ENCODE peak calls at places on chromosomes 2 and 18, in nine cellular contexts. J is GM06990, A is cardiac fibroblast, Q is prostate gland, N is cardiac muscle cell, D is thyroid gland, W is ovary, P is endothelial cell of umbilical vein, B is PC-3. I is an unnamed sample.

GRCh38 chr18:23523429-23524212 is 20.3 kb downstream of the RMC1 start:
- DNase-seq in P (no peak), A (peak), Q (no peak), D (no peak), W (no peak), J (no peak), B (peak), N (no peak), I (no peak)

GRCh38 chr2:102848366-102848839 is 86.6 kb downstream of the TMEM182 start:
- DNase-seq in B (peak), Q (no peak), N (peak), P (peak), A (peak), J (no peak), D (peak), W (peak), I (no peak)

GRCh38 chr2:224952942-224953657 is 89.2 kb downstream of the DOCK10 start:
- DNase-seq in W (no peak), N (no peak), Q (no peak), P (no peak), D (no peak), A (no peak), B (no peak), J (no peak), I (no peak)

GRCh38 chr2:96409543-96410184 is 74.1 kb downstream of the NCAPH start:
- DNase-seq in J (no peak), P (no peak), Q (peak), D (peak), B (no peak), N (peak), A (peak), W (peak), I (no peak)

GRCh38 chr2:213246665-213247281 is 37.5 kb upstream of the SPAG16 start:
- DNase-seq in B (peak), Q (peak), D (peak), A (peak), J (no peak), P (peak), W (peak), N (peak), I (no peak)

GRCh38 chr2:65562890-65563289 is 130.5 kb upstream of the SPRED2 start:
- DNase-seq in W (no peak), N (no peak), B (no peak), J (no peak), A (no peak), Q (no peak), D (no peak), P (no peak), I (no peak)

GRCh38 chr2:191617589-191617988 is 60.3 kb upstream of the NABP1 start:
- DNase-seq in Q (no peak), A (no peak), B (peak), N (no peak), W (no peak), P (no peak), D (no peak), J (peak), I (no peak)

GRCh38 chr2:38741542-38741852 is 9.7 kb downstream of the SRSF7 start:
- DNase-seq in J (no peak), D (no peak), B (no peak), N (no peak), Q (no peak), W (no peak), A (no peak), P (no peak), I (no peak)

GRCh38 chr2:24722141-24722790 is 70.9 kb downstream of the PTRHD1 start:
- DNase-seq in A (peak), P (no peak), D (no peak), W (no peak), B (no peak), N (no peak), J (no peak), Q (no peak), I (no peak)

GRCh38 chr2:106885981-106886915 is at the start of gene ST6GAL2:
- DNase-seq in P (no peak), W (no peak), Q (no peak), D (peak), A (no peak), J (peak), N (peak), B (peak), I (no peak)

GRCh38 chr2:102915128-102915527 is 153.3 kb downstream of the TMEM182 start:
- DNase-seq in D (no peak), P (no peak), W (no peak), N (peak), J (no peak), A (peak), B (peak), Q (no peak), I (no peak)

GRCh38 chr2:134689303-134689702 is 29.5 kb downstream of the TMEM163 start:
- DNase-seq in W (no peak), P (no peak), B (no peak), N (no peak), Q (no peak), J (no peak), A (no peak), D (no peak), I (no peak)

GRCh38 chr18:73768043-73768442 is 379.6 kb downstream of the FBXO15 start:
- DNase-seq in P (no peak), D (no peak), W (no peak), J (no peak), Q (no peak), A (no peak), B (no peak), N (no peak), I (no peak)

GRCh38 chr2:28338046-28338753 is 54.5 kb upstream of the FOSL2 start:
- DNase-seq in D (peak), N (peak), Q (peak), P (peak), J (no peak), B (no peak), A (peak), W (peak), I (no peak)

GRCh38 chr2:171893824-171894611 is at the start of gene SLC25A12:
- DNase-seq in P (peak), D (peak), W (peak), Q (peak), B (peak), A (peak), N (peak), J (peak), I (peak)

GRCh38 chr18:54192415-54192814 is 32.1 kb downstream of the MBD2 start:
- DNase-seq in Q (no peak), A (no peak), P (no peak), J (no peak), W (no peak), D (no peak), N (no peak), B (no peak), I (no peak)

GRCh38 chr2:46839045-46839444 is 76.6 kb downstream of the MCFD2 start:
- DNase-seq in W (peak), Q (no peak), N (no peak), D (no peak), J (no peak), A (no peak), B (no peak), P (no peak), I (no peak)

GRCh38 chr2:208224802-208225201 is 30.1 kb downstream of the IDH1 start:
- DNase-seq in P (no peak), W (no peak), Q (no peak), N (no peak), A (peak), B (peak), D (no peak), J (no peak), I (no peak)

GRCh38 chr18:49677081-49677480 is 115.2 kb downstream of the LIPG start:
- DNase-seq in Q (no peak), N (no peak), W (no peak), A (no peak), P (no peak), B (no peak), D (no peak), J (no peak), I (no peak)

GRCh38 chr2:30527411-30527810 is 80.4 kb downstream of the LCLAT1 start:
- DNase-seq in W (no peak), J (no peak), P (no peak), D (no peak), A (peak), B (no peak), N (no peak), Q (no peak), I (no peak)

GRCh38 chr2:109710505-109711229 is 83.4 kb upstream of the RGPD5 start:
- DNase-seq in B (no peak), J (no peak), D (no peak), A (no peak), P (no peak), N (no peak), Q (no peak), W (no peak), I (no peak)

DNA sequence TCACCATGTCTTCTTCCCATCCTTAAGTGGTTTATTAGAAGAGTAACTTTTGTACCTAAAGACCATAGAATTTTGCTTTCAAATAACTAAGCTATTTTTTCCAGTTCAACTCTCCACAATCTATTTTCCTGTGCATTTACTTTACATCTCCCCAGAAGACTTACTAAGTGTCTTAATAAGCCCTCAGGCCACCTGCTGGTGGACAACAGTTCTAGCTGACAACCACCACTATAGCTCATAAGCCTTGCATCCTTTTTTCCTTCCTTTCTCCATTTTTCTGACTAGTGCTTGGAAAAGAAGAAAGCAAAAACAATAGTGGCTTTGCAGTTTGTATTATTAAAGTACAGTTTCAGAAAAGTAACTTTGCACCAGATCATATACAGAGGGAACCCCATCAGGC is 149.5 kb upstream of the TMEM200C start:
- DNase-seq in N (peak), P (no peak), B (no peak), Q (no peak), D (no peak), A (peak), J (no peak), W (no peak), I (no peak)
- TF ChIP-seq CTCF in N (peak), P (no peak), B (peak), Q (no peak), D (no peak), A (peak), J (no peak), W (no peak), I (peak)

GRCh38 chr2:19140463-19141208 is 217.8 kb downstream of the OSR1 start:
- DNase-seq in Q (peak), B (peak), A (peak), W (no peak), N (peak), J (no peak), P (peak), D (no peak), I (peak)

GRCh38 chr2:19139386-19139785 is 219.0 kb downstream of the OSR1 start:
- DNase-seq in D (no peak), P (no peak), B (no peak), W (no peak), N (no peak), Q (no peak), A (no peak), J (no peak), I (no peak)

GRCh38 chr2:19138264-19138825 is 220.1 kb downstream of the OSR1 start:
- DNase-seq in Q (no peak), A (no peak), N (no peak), B (no peak), W (no peak), P (no peak), D (no peak), J (no peak), I (no peak)

GRCh38 chr2:19137433-19137832 is 221.0 kb downstream of the OSR1 start:
- DNase-seq in Q (no peak), P (no peak), W (no peak), J (no peak), D (no peak), A (no peak), B (no peak), N (no peak), I (no peak)

GRCh38 chr2:19141234-19142004 is 217.0 kb downstream of the OSR1 start:
- DNase-seq in Q (no peak), A (peak), B (no peak), J (no peak), W (no peak), P (peak), N (no peak), D (no peak), I (no peak)
- H3K4me3 ChIP-seq in Q (no peak), A (no peak), B (peak), J (no peak), W (no peak), P (no peak), N (no peak), D (no peak), I (no peak)

GRCh38 chr18:36711813-36712444 is 116.9 kb downstream of the TPGS2 start:
- DNase-seq in J (no peak), D (no peak), N (peak), W (no peak), A (peak), P (no peak), B (peak), Q (no peak), I (no peak)

GRCh38 chr18:36706313-36706881 is 122.4 kb downstream of the TPGS2 start:
- DNase-seq in B (peak), D (no peak), P (no peak), A (peak), N (no peak), Q (no peak), J (no peak), W (no peak), I (no peak)

GRCh38 chr18:36711014-36711725 is 117.6 kb downstream of the TPGS2 start:
- DNase-seq in P (no peak), Q (no peak), D (no peak), W (no peak), J (no peak), B (no peak), A (no peak), N (no peak), I (no peak)

GRCh38 chr18:36709315-36709714 is 119.5 kb downstream of the TPGS2 start:
- DNase-seq in B (no peak), D (no peak), W (no peak), P (no peak), N (no peak), A (no peak), Q (no peak), J (no peak), I (no peak)

GRCh38 chr18:36708366-36708765 is 120.4 kb downstream of the TPGS2 start:
- DNase-seq in W (no peak), D (no peak), B (no peak), P (no peak), J (no peak), Q (no peak), N (no peak), A (no peak), I (no peak)
- TF ChIP-seq CTCF in W (no peak), D (no peak), B (no peak), P (no peak), J (no peak), Q (no peak), N (no peak), A (no peak), I (no peak)

GRCh38 chr2:62455957-62456692 is 49.9 kb downstream of the TMEM17 start:
- DNase-seq in N (no peak), D (no peak), W (no peak), A (no peak), J (no peak), Q (no peak), P (no peak), B (no peak), I (no peak)
- H3K4me3 ChIP-seq in N (no peak), D (no peak), W (no peak), A (no peak), J (no peak), Q (no peak), P (no peak), B (no peak), I (no peak)

DNA sequence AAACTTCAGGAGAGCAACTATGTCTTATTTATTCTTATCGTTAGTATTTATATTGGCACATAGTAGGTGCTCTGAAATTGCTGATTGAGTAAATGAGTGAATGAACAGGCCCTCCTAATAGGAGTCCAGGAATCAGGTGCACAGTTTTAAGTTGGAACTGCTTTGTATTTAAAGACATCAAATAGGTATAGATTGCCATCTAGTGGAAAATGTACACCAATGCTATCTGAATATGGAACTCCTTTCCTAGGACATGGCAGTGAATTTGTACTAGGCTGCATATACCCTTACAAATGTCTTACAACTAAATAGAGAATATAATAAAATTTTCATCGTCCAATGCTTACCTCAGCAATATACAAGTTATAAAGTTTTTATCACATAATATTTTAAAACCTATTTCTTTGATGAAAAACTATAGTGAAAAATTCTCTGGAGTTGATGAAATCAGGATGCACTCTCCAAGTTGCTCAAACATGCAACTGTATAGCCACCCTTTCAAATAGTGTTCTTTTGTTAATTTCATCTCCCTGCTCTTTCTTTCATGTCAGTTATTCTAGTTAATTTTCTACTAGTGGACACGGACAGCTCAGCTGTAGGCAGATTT is 318.9 kb upstream of the SYT4 start:
- DNase-seq in W (no peak), Q (no peak), P (peak), N (peak), D (no peak), A (peak), B (peak), J (no peak), I (peak)
- TF ChIP-seq CTCF in W (no peak), Q (peak), P (peak), N (peak), D (no peak), A (peak), B (peak), J (peak), I (peak)

GRCh38 chr2:233692648-233693047 is at the start of gene UGT1A6:
- DNase-seq in Q (no peak), J (no peak), D (no peak), A (no peak), N (no peak), W (no peak), P (no peak), B (no peak), I (no peak)
- H3K4me3 ChIP-seq in Q (no peak), J (no peak), D (no peak), A (no peak), N (no peak), W (no peak), P (no peak), B (no peak), I (no peak)

GRCh38 chr18:5546660-5547059 is 2.9 kb upstream of the EPB41L3 start:
- DNase-seq in P (peak), D (no peak), Q (no peak), A (peak), N (peak), W (no peak), J (no peak), B (peak), I (no peak)
- TF ChIP-seq CTCF in P (peak), D (no peak), Q (peak), A (peak), N (peak), W (no peak), J (peak), B (peak), I (peak)

GRCh38 chr2:43164686-43165085 is 61.7 kb downstream of the ZFP36L2 start:
- DNase-seq in A (no peak), N (no peak), B (no peak), P (no peak), D (no peak), Q (no peak), W (no peak), J (no peak), I (no peak)

GRCh38 chr2:43159797-43160196 is 66.6 kb downstream of the ZFP36L2 start:
- DNase-seq in P (no peak), B (no peak), N (no peak), W (no peak), D (no peak), J (no peak), Q (no peak), A (no peak), I (no peak)

GRCh38 chr2:43163365-43163715 is 63.1 kb downstream of the ZFP36L2 start:
- DNase-seq in D (no peak), A (no peak), N (no peak), W (no peak), Q (no peak), J (no peak), B (no peak), P (no peak), I (no peak)

GRCh38 chr2:43160778-43161177 is 65.6 kb downstream of the ZFP36L2 start:
- DNase-seq in Q (no peak), P (no peak), A (no peak), J (no peak), N (no peak), D (no peak), W (no peak), B (no peak), I (no peak)

DNA sequence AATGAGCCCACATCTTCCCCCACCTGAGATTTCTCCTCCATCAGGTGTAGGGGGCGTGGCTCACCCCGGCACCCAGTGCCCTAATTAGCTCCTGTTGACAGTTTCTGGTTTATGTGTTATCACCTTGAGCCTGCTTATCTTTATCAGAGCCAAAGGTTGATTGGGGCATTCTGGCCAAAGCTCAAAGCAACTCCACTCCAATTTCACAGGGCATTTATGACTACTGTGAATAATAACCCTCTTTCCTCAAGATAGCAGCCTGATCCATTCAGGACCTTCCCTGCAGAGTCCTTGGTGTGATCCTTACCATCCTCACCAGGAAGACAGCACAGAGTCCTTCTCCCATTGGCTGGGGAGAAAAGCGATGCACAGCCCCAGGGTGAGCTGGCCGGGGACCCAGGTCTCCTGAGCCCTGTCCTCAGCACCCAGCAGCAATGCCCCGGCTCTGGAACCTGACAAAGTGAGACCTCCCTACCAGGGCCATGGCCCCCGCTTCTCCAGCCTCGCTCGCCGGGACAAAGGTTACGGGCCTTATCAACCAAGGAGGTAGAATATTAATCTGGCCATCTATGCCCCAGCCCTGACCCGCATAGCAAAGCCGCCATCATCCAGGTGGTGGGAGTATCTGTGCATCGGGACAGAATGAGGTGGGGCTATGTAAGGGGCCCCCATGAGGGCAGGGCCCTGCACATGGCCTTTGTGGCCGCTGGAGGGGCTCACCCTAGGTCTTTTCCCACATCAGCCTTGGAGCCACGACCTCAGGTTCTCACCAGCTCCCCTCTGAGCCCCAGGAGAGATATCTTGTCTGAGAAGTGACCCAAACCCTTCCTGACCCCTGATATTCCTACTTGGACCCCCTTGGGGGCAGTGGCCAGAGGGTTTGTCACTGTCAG is 64.5 kb downstream of the ZFP36L2 start:
- DNase-seq in P (no peak), W (no peak), J (no peak), A (no peak), N (no peak), B (no peak), Q (no peak), D (no peak), I (no peak)
- H3K4me3 ChIP-seq in P (no peak), W (no peak), J (no peak), A (no peak), N (no peak), B (no peak), Q (no peak), D (no peak), I (no peak)

I was measured in LNCaP clone FGC.